ENCODE peak calls at places on chromosomes 1 and 21, in seven cellular contexts. H is left ventricle myocardium inferior, M is heart left ventricle, D is transverse colon, Z is A549, R is heart right ventricle, N is stomach. X is an unnamed sample.

GRCh38 chr1:184027751-184028682 is 9.5 kb downstream of the COLGALT2 start:
- DNase-seq in N (no peak), M (no peak), R (no peak), H (no peak), D (no peak), Z (no peak), X (no peak)

GRCh38 chr1:54180666-54181360 is 19.0 kb downstream of the CYB5RL start:
- DNase-seq in M (no peak), N (no peak), R (no peak), D (no peak), H (no peak), Z (no peak), X (no peak)

GRCh38 chr1:105027838-105028471 is 1278.3 kb downstream of the AMY1C start:
- DNase-seq in N (no peak), Z (no peak), M (no peak), R (no peak), D (no peak), H (no peak), X (no peak)

GRCh38 chr21:35850029-35850428 is 210.3 kb downstream of the SETD4 start:
- DNase-seq in H (no peak), R (no peak), Z (no peak), D (no peak), N (no peak), M (no peak), X (no peak)

GRCh38 chr1:154407021-154407865 is 2.1 kb downstream of the IL6R start:
- DNase-seq in N (peak), H (no peak), M (no peak), R (no peak), D (no peak), Z (no peak), X (no peak)

GRCh38 chr1:194866153-194866552 is 1679.7 kb upstream of the B3GALT2 start:
- DNase-seq in N (no peak), R (no peak), D (no peak), M (no peak), H (no peak), Z (no peak), X (no peak)

GRCh38 chr1:199301472-199301871 is 662.6 kb downstream of the PTPRC start:
- DNase-seq in R (no peak), N (no peak), Z (no peak), D (no peak), H (no peak), M (no peak), X (no peak)

GRCh38 chr1:42157667-42158066 is 4.5 kb downstream of the GUCA2B start:
- DNase-seq in Z (peak), H (no peak), R (no peak), D (no peak), N (no peak), M (no peak), X (no peak)

GRCh38 chr1:56330400-56331026 is 248.8 kb downstream of the PLPP3 start:
- DNase-seq in M (no peak), N (no peak), Z (no peak), H (no peak), R (no peak), D (no peak), X (peak)

GRCh38 chr21:16116798-16117197 is 387.0 kb downstream of the USP25 start:
- DNase-seq in D (no peak), N (no peak), R (no peak), M (no peak), H (no peak), Z (peak), X (no peak)

GRCh38 chr21:28431527-28432200 is 561.0 kb downstream of the LTN1 start:
- DNase-seq in H (no peak), N (no peak), Z (no peak), D (no peak), R (no peak), M (no peak), X (no peak)

GRCh38 chr21:46284077-46284644 is 1.2 kb downstream of the MCM3AP start:
- DNase-seq in M (no peak), R (no peak), Z (no peak), D (peak), N (no peak), H (no peak), X (no peak)

GRCh38 chr1:194447635-194448034 is 1261.2 kb upstream of the B3GALT2 start:
- DNase-seq in Z (no peak), D (no peak), M (no peak), H (no peak), R (no peak), N (no peak), X (no peak)

GRCh38 chr1:85366391-85366790 is 90.0 kb upstream of the BCL10 start:
- DNase-seq in N (no peak), H (no peak), R (no peak), Z (no peak), D (no peak), M (no peak), X (peak)

GRCh38 chr1:200780545-200781444 is 42.1 kb downstream of the CAMSAP2 start:
- DNase-seq in H (no peak), M (no peak), N (no peak), R (no peak), Z (no peak), D (no peak), X (no peak)

GRCh38 chr21:33980276-33980916 is 64.8 kb upstream of the ATP5PO start:
- DNase-seq in H (no peak), Z (no peak), N (no peak), D (no peak), R (no peak), M (no peak), X (no peak)

GRCh38 chr1:25867210-25867991 is 8.1 kb downstream of the PAQR7 start:
- DNase-seq in Z (peak), N (peak), H (no peak), M (no peak), D (no peak), R (no peak), X (no peak)

GRCh38 chr1:198281911-198282310 is 125.1 kb downstream of the NEK7 start:
- DNase-seq in M (no peak), Z (no peak), D (no peak), N (no peak), R (no peak), H (no peak), X (no peak)

GRCh38 chr1:53626576-53626975 is 112.4 kb downstream of the GLIS1 start:
- DNase-seq in M (no peak), Z (no peak), D (no peak), H (no peak), R (no peak), N (no peak), X (no peak)

GRCh38 chr1:17531682-17532487 is 7.6 kb upstream of the ARHGEF10L start:
- DNase-seq in H (peak), Z (no peak), N (peak), M (peak), D (peak), R (peak), X (no peak)

GRCh38 chr1:176559474-176560390 is 96.8 kb downstream of the PAPPA2 start:
- DNase-seq in M (peak), H (no peak), N (peak), D (peak), R (peak), Z (peak), X (peak)

GRCh38 chr21:42061866-42062542 is 9.1 kb upstream of the UMODL1 start:
- DNase-seq in H (no peak), Z (no peak), N (no peak), D (peak), M (peak), R (no peak), X (no peak)

GRCh38 chr21:45768011-45768740 is 124.7 kb downstream of the PCBP3 start:
- DNase-seq in H (no peak), N (no peak), Z (no peak), M (no peak), R (no peak), D (no peak), X (no peak)

GRCh38 chr1:225447649-225448048 is 19.8 kb upstream of the LBR start:
- DNase-seq in D (peak), H (no peak), Z (no peak), N (no peak), M (no peak), R (no peak), X (no peak)

GRCh38 chr1:59124166-59124565 is 172.7 kb upstream of the FGGY start:
- DNase-seq in D (no peak), M (no peak), Z (no peak), R (no peak), N (no peak), H (no peak), X (no peak)

GRCh38 chr1:50605186-50605875 is 182.1 kb upstream of the DMRTA2 start:
- DNase-seq in D (peak), R (no peak), N (no peak), M (no peak), H (no peak), Z (peak), X (peak)

GRCh38 chr21:42493109-42494060 is 2.6 kb downstream of the RSPH1 start:
- DNase-seq in Z (no peak), N (no peak), H (no peak), R (no peak), M (no peak), D (peak), X (no peak)

GRCh38 chr1:57489342-57490036 is 65.6 kb upstream of the DAB1 start:
- DNase-seq in R (no peak), M (no peak), Z (no peak), D (no peak), H (no peak), N (no peak), X (peak)

GRCh38 chr1:20361805-20362381 is 71.2 kb downstream of the VWA5B1 start:
- DNase-seq in H (peak), Z (peak), R (peak), M (peak), N (peak), D (peak), X (peak)

GRCh38 chr1:228765543-228765942 is 30.3 kb downstream of the RHOU start:
- DNase-seq in N (peak), M (no peak), D (peak), H (no peak), R (no peak), Z (no peak), X (no peak)

GRCh38 chr1:179828554-179829110 is 49.0 kb downstream of the TOR1AIP2 start:
- DNase-seq in H (no peak), Z (no peak), M (no peak), N (no peak), R (no peak), D (no peak), X (no peak)
- H3K27ac ChIP-seq in H (no peak), Z (no peak), M (no peak), N (no peak), R (no peak), D (no peak), X (no peak)

GRCh38 chr1:151919246-151919645 is 9.9 kb upstream of the THEM4 start:
- DNase-seq in R (no peak), N (no peak), Z (no peak), D (no peak), M (no peak), H (no peak), X (no peak)
- TF ChIP-seq CTCF in R (no peak), N (no peak), Z (no peak), D (no peak), M (no peak), H (no peak), X (no peak)

GRCh38 chr1:240465531-240465940 is 146.4 kb downstream of the GREM2 start:
- DNase-seq in D (no peak), M (no peak), R (no peak), H (no peak), Z (no peak), N (no peak), X (no peak)
- H3K27ac ChIP-seq in D (no peak), M (no peak), R (no peak), H (no peak), Z (no peak), N (no peak), X (no peak)

GRCh38 chr1:115323366-115324004 is 14.6 kb downstream of the NGF start:
- DNase-seq in Z (peak), D (no peak), H (no peak), R (no peak), N (no peak), M (no peak), X (no peak)
- TF ChIP-seq CTCF in Z (no peak), D (no peak), H (no peak), R (no peak), N (no peak), M (no peak), X (no peak)

DNA sequence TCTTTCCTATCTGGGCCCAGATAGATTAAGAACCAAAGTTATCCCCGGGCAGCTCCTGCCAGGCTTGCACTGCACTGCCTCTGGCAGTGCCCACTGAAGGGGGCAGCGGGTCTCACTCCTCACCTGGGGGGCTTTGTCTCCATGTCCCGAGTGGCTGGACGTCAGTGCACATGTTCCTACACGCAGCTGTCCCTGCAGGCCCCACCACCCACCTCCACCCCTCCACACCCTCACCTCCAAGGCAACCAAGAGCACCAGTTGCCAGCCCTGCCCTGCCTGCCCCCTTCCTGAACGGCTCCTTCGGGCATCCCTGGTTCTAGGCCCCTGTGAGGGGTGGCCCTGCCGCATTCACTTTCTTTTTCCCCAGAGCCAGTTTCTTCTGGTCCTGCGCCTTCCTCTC is 147.2 kb downstream of the PEX14 start:
- DNase-seq in H (no peak), M (no peak), Z (no peak), D (no peak), R (no peak), N (no peak), X (no peak)
- H3K27ac ChIP-seq in H (no peak), M (no peak), Z (no peak), D (no peak), R (no peak), N (no peak), X (peak)

X was measured in RWPE1.